ENCODE peak calls at places on chromosome X, in four cellular contexts. Y, P, W and G are unnamed samples.
A peak's percentile ranks its signal among the peaks of the same experiment; 100 is the strongest.

GRCh38 chrX:150983526-150984163 is 510 bp downstream of the HMGB3 start:
- DNase-seq in W (no peak), P (no peak), Y (no peak), G (no peak)

GRCh38 chrX:112512509-112512908 is 167.2 kb downstream of the LHFPL1 start:
- DNase-seq in Y (no peak), P (no peak), W (no peak), G (no peak)

GRCh38 chrX:103831803-103832544 is at the start of gene RAB9B:
- DNase-seq in Y (peak; percentile 42), P (no peak), W (no peak), G (no peak)

GRCh38 chrX:2463973-2464676 is 36.7 kb downstream of the DHRSX start:
- DNase-seq in W (no peak), P (peak; percentile 93), Y (no peak), G (no peak)

GRCh38 chrX:72470593-72471310 is 101.9 kb downstream of the HDAC8 start:
- DNase-seq in P (peak; percentile 45), Y (no peak), W (no peak), G (no peak)

GRCh38 chrX:69158166-69159040 is 6.8 kb downstream of the PJA1 start:
- DNase-seq in P (peak; percentile 59), W (no peak), Y (no peak), G (peak; percentile 30)

GRCh38 chrX:100743009-100743615 is 11.2 kb upstream of the SYTL4 start:
- DNase-seq in P (peak; percentile 45), W (no peak), Y (no peak), G (no peak)

GRCh38 chrX:10350991-10351390 is 194.2 kb downstream of the CLCN4 start:
- DNase-seq in W (no peak), P (no peak), Y (no peak), G (no peak)

GRCh38 chrX:132414404-132414803 is 74.4 kb downstream of the MBNL3 start:
- DNase-seq in W (no peak), P (no peak), Y (no peak), G (no peak)

GRCh38 chrX:136047001-136047642 is 61.9 kb downstream of the SLC9A6 start:
- DNase-seq in Y (no peak), W (no peak), P (no peak), G (no peak)

GRCh38 chrX:154819771-154820341 is 14.6 kb upstream of the MPP1 start:
- DNase-seq in W (no peak), P (peak; percentile 83), Y (no peak), G (no peak)

GRCh38 chrX:98338544-98338943 is 1454.8 kb downstream of the RPA4 start:
- DNase-seq in Y (no peak), W (no peak), P (no peak), G (no peak)

GRCh38 chrX:136608295-136608933 is 39.5 kb upstream of the CD40LG start:
- DNase-seq in P (peak; percentile 2), Y (no peak), W (no peak), G (peak; percentile 10)

GRCh38 chrX:72100824-72101351 is 30.8 kb downstream of the RTL5 start:
- DNase-seq in Y (no peak), P (no peak), W (peak; percentile 70), G (peak; percentile 78)

GRCh38 chrX:106742831-106743230 is 16.3 kb downstream of the RNF128 start:
- DNase-seq in Y (no peak), P (no peak), W (no peak), G (no peak)

GRCh38 chrX:76802698-76803097 is 375.2 kb downstream of the MAGEE1 start:
- DNase-seq in Y (no peak), P (no peak), W (no peak), G (no peak)

GRCh38 chrX:141989134-141989533 is 85.4 kb downstream of the MAGEC1 start:
- DNase-seq in W (no peak), P (no peak), Y (no peak), G (no peak)

GRCh38 chrX:134646170-134646569 is 12.1 kb downstream of the PLAC1 start:
- DNase-seq in Y (no peak), P (no peak), W (no peak), G (no peak)

GRCh38 chrX:29617276-29617675 is 598.1 kb upstream of the MAGEB2 start:
- DNase-seq in W (no peak), P (no peak), Y (no peak), G (no peak)

GRCh38 chrX:16312761-16313623 is 145.7 kb downstream of the MAGEB17 start:
- DNase-seq in W (no peak), Y (no peak), P (no peak), G (no peak)
- TF ChIP-seq POLR2AphosphoS5 in W (no peak), Y (no peak), P (no peak), G (no peak)

GRCh38 chrX:46840946-46841740 is 4.3 kb downstream of the RP2 start:
- DNase-seq in W (no peak), P (no peak), Y (no peak), G (no peak)
- TF ChIP-seq SPI1 in W (no peak), P (no peak), Y (no peak), G (no peak)

GRCh38 chrX:30652527-30653414 is 452 bp upstream of the GK start:
- DNase-seq in W (peak; percentile 64), P (peak; percentile 94), Y (peak; percentile 68), G (peak; percentile 75)
- TF ChIP-seq POLR2AphosphoS5 in W (peak; percentile 44), P (peak; percentile 34), Y (no peak), G (no peak)

GRCh38 chrX:115367956-115368355 is 78.4 kb downstream of the LUZP4 start:
- DNase-seq in W (no peak), P (no peak), Y (no peak), G (no peak)

GRCh38 chrX:115372026-115372610 is 82.6 kb downstream of the LUZP4 start:
- DNase-seq in P (no peak), W (no peak), Y (no peak), G (no peak)

GRCh38 chrX:115364625-115365024 is 75.1 kb downstream of the LUZP4 start:
- DNase-seq in W (no peak), P (no peak), Y (no peak), G (no peak)

GRCh38 chrX:115366535-115366934 is 77.0 kb downstream of the LUZP4 start:
- DNase-seq in P (no peak), W (no peak), Y (no peak), G (no peak)

DNA sequence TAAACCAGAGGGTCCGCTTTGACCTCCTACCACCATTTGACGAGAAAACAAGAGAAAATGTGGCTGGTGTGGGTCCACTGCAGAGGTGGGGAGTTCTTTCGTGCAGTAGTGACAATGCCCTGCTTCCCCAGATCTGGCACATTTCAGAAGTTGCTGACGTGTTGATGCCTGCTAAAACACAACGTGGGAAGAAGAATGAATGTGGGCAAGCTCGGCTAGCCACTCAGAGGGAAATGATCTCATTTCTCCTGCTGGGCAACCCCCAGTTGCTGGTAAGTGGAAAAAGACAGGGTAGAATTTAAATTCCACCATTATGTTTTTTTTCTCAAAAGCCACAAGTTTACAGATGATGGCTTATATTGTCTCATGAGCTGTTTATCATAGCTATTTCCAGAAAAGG is 77.9 kb downstream of the LUZP4 start:
- DNase-seq in W (no peak), P (no peak), Y (no peak), G (no peak)
- TF ChIP-seq SPI1 in W (no peak), P (no peak), Y (no peak), G (no peak)

DNA sequence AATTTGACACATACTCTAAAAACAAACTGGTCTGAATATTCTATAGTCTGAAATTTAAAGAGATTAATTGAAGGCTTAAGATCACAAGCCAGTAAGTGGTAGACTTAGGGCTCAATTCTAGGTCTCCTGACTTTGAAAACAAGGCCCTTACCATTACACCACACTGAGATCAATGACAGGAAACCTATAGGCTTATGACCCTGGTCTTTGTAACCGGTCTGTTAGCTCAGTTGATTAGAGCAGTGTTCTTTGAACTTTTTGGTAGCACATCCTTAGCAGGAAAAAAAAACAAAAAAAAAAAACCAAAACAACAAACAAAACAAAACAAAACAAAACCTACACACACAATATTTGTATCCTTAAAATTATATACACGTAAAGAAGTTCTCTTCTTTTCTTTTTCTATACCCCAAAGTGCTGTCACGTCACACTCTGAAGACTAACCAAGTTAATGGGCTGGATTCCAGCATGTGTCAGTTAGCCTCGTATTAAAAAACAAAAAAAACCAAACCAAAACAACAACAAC is 55.4 kb downstream of the RPS6KA3 start:
- DNase-seq in Y (no peak), W (no peak), P (no peak), G (no peak)
- TF ChIP-seq POLR2AphosphoS5 in Y (no peak), W (no peak), P (no peak), G (no peak)

GRCh38 chrX:48754124-48754667 is 7.4 kb upstream of the GLOD5 start:
- DNase-seq in W (no peak), P (no peak), Y (no peak), G (no peak)

GRCh38 chrX:48749182-48749581 is 12.4 kb upstream of the GLOD5 start:
- DNase-seq in Y (no peak), W (no peak), P (no peak), G (no peak)

GRCh38 chrX:48752498-48752897 is 9.0 kb upstream of the GLOD5 start:
- DNase-seq in Y (no peak), W (no peak), P (no peak), G (no peak)

GRCh38 chrX:48753708-48754107 is 7.8 kb upstream of the GLOD5 start:
- DNase-seq in W (no peak), P (no peak), Y (no peak), G (no peak)

GRCh38 chrX:48751343-48751742 is 10.2 kb upstream of the GLOD5 start:
- DNase-seq in P (no peak), Y (no peak), W (no peak), G (no peak)
- TF ChIP-seq SPI1 in P (no peak), Y (no peak), W (no peak), G (no peak)